ENCODE peak calls at places on chromosome 12, in four cellular contexts. One of them, this sample, is unnamed.

GRCh38 chr12:88628856-88629509 is 48.7 kb upstream of the KITLG start:
- DNase-seq in left lung: no peak
- DNase-seq in lower lobe of right lung: no peak
- DNase-seq in Panc1: no peak
- DNase-seq in this sample: no peak

GRCh38 chr12:88756917-88757316 is 176.6 kb upstream of the KITLG start:
- DNase-seq in lower lobe of right lung: no peak
- DNase-seq in left lung: no peak
- DNase-seq in Panc1: no peak
- DNase-seq in this sample: no peak

GRCh38 chr12:111076199-111076598 is 155.8 kb upstream of the MYL2 start:
- DNase-seq in lower lobe of right lung: no peak
- DNase-seq in Panc1: no peak
- DNase-seq in left lung: no peak
- DNase-seq in this sample: no peak

GRCh38 chr12:132602578-132603239 is 7.7 kb downstream of the LRCOL1 start:
- DNase-seq in left lung: no peak
- DNase-seq in lower lobe of right lung: peak
- DNase-seq in Panc1: no peak
- DNase-seq in this sample: no peak

GRCh38 chr12:50488801-50489200 is 16.0 kb upstream of the DIP2B start:
- DNase-seq in Panc1: no peak
- DNase-seq in lower lobe of right lung: no peak
- DNase-seq in left lung: no peak
- DNase-seq in this sample: no peak

GRCh38 chr12:130710001-130710732 is 5.9 kb downstream of the RIMBP2 start:
- DNase-seq in left lung: no peak
- DNase-seq in Panc1: no peak
- DNase-seq in lower lobe of right lung: no peak
- DNase-seq in this sample: no peak

GRCh38 chr12:78674311-78675085 is 190.1 kb upstream of the SYT1 start:
- DNase-seq in lower lobe of right lung: no peak
- DNase-seq in left lung: no peak
- DNase-seq in Panc1: no peak
- DNase-seq in this sample: peak

GRCh38 chr12:74412607-74413230 is 124.9 kb upstream of the ATXN7L3B start:
- DNase-seq in left lung: no peak
- DNase-seq in Panc1: no peak
- DNase-seq in lower lobe of right lung: no peak
- DNase-seq in this sample: peak

GRCh38 chr12:132162508-132163031 is 18.3 kb downstream of the NOC4L start:
- DNase-seq in lower lobe of right lung: peak
- DNase-seq in Panc1: no peak
- DNase-seq in left lung: no peak
- DNase-seq in this sample: peak

GRCh38 chr12:69059465-69060457 is 126.8 kb upstream of the CPM start:
- DNase-seq in lower lobe of right lung: no peak
- DNase-seq in Panc1: peak
- DNase-seq in left lung: no peak
- DNase-seq in this sample: peak

GRCh38 chr12:105933671-105934665 is 204.8 kb downstream of the NUAK1 start:
- DNase-seq in Panc1: no peak
- DNase-seq in lower lobe of right lung: no peak
- DNase-seq in left lung: no peak
- DNase-seq in this sample: peak

GRCh38 chr12:49187184-49187583 is 1.7 kb downstream of the TUBA1A start:
- DNase-seq in lower lobe of right lung: no peak
- DNase-seq in Panc1: no peak
- DNase-seq in left lung: no peak
- DNase-seq in this sample: peak

GRCh38 chr12:39319180-39319579 is 123.7 kb downstream of the KIF21A start:
- DNase-seq in left lung: no peak
- DNase-seq in Panc1: no peak
- DNase-seq in lower lobe of right lung: no peak
- DNase-seq in this sample: no peak

GRCh38 chr12:84356224-84356623 is 556.4 kb downstream of the SLC6A15 start:
- DNase-seq in lower lobe of right lung: no peak
- DNase-seq in Panc1: no peak
- DNase-seq in left lung: no peak
- DNase-seq in this sample: no peak

GRCh38 chr12:116287850-116288301 is 10.4 kb upstream of the MED13L start:
- DNase-seq in left lung: no peak
- DNase-seq in Panc1: no peak
- DNase-seq in lower lobe of right lung: no peak
- DNase-seq in this sample: no peak

GRCh38 chr12:54337854-54338650 is 13.1 kb downstream of the COPZ1 start:
- DNase-seq in Panc1: no peak
- DNase-seq in lower lobe of right lung: no peak
- DNase-seq in left lung: no peak
- DNase-seq in this sample: peak

GRCh38 chr12:5177096-5177495 is 133.4 kb downstream of the KCNA5 start:
- DNase-seq in left lung: no peak
- DNase-seq in Panc1: no peak
- DNase-seq in lower lobe of right lung: no peak
- DNase-seq in this sample: no peak

GRCh38 chr12:47885566-47885965 is 19.2 kb downstream of the VDR start:
- DNase-seq in lower lobe of right lung: no peak
- DNase-seq in Panc1: no peak
- DNase-seq in left lung: no peak
- DNase-seq in this sample: peak

GRCh38 chr12:59708059-59708458 is 112.2 kb downstream of the SLC16A7 start:
- DNase-seq in left lung: no peak
- DNase-seq in lower lobe of right lung: no peak
- DNase-seq in Panc1: no peak
- DNase-seq in this sample: peak

GRCh38 chr12:95197636-95198035 is 19.6 kb downstream of the FGD6 start:
- DNase-seq in lower lobe of right lung: no peak
- DNase-seq in left lung: no peak
- DNase-seq in Panc1: no peak
- DNase-seq in this sample: no peak

GRCh38 chr12:54989829-54990228 is 5.3 kb upstream of the TESPA1 start:
- DNase-seq in lower lobe of right lung: no peak
- DNase-seq in Panc1: no peak
- DNase-seq in left lung: no peak
- DNase-seq in this sample: no peak

GRCh38 chr12:123085730-123086487 is 65.0 kb downstream of the PITPNM2 start:
- DNase-seq in left lung: peak
- DNase-seq in Panc1: no peak
- DNase-seq in lower lobe of right lung: no peak
- DNase-seq in this sample: peak

GRCh38 chr12:3078086-3078820 is 1.1 kb downstream of the TSPAN9 start:
- DNase-seq in lower lobe of right lung: no peak
- DNase-seq in left lung: no peak
- DNase-seq in Panc1: no peak
- DNase-seq in this sample: no peak

GRCh38 chr12:6550294-6551062 is 5.4 kb downstream of the IFFO1 start:
- DNase-seq in lower lobe of right lung: peak
- DNase-seq in left lung: peak
- DNase-seq in Panc1: no peak
- DNase-seq in this sample: no peak

GRCh38 chr12:94427520-94428381 is 31.9 kb downstream of the CEP83 start:
- DNase-seq in Panc1: no peak
- DNase-seq in lower lobe of right lung: no peak
- DNase-seq in left lung: peak
- DNase-seq in this sample: peak

DNA sequence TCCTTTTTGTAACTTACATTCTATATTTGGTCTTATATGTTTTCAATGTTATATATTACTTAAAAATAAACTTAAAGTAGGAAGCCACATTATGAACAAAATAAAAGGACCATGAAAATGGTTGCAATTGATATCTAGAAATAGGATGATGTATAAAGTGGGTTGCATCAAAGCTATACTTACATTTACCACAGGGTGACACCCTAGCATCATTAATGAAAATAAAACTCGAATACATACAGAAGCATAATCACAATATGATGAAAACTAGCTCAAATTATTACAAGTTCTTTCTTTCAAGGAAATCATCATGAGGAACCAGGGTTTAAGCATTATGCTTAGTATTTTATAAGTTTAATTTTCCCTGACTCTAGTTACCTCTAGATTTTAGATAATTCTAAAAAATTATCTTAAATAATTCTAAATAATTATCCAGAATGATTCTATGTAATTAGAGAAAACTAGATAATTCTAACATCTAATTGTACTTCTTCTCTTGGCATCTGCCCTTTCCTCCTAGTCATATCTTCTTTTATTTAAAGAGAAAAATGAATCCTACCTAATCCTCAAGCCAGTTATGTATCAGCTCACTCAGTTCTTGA is 31.2 kb downstream of the TAS2R7 start:
- DNase-seq in left lung: no peak
- DNase-seq in lower lobe of right lung: no peak
- DNase-seq in Panc1: peak
- DNase-seq in this sample: peak
- TF ChIP-seq CTCF in left lung: peak
- TF ChIP-seq CTCF in lower lobe of right lung: peak
- TF ChIP-seq CTCF in Panc1: peak
- TF ChIP-seq CTCF in this sample: peak

DNA sequence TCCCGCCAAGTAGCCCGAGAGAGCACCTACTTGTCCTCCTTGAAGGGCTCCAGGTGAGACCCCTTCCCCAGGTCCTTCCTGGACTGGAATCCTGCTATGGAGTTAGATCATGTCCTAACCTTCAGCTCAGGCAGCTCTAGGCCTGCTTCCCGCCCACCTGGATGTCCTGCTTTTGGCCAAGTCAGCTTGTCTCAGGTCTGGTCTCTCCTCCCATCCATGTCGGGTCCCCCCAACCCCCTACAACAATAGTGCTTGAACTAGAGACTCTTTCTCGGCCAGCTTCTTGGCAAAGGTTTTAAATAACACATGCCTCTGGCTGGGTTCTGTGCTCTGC is 3.6 kb downstream of the NAB2 start:
- DNase-seq in Panc1: no peak
- DNase-seq in left lung: no peak
- DNase-seq in lower lobe of right lung: no peak
- DNase-seq in this sample: no peak
- H3K4me3 ChIP-seq in Panc1: no peak
- H3K4me3 ChIP-seq in left lung: no peak
- H3K4me3 ChIP-seq in lower lobe of right lung: no peak
- H3K4me3 ChIP-seq in this sample: no peak

GRCh38 chr12:87344699-87345098 is 684.5 kb downstream of the C12orf50 start:
- DNase-seq in lower lobe of right lung: no peak
- DNase-seq in Panc1: no peak
- DNase-seq in left lung: no peak
- DNase-seq in this sample: no peak
- TF ChIP-seq CTCF in lower lobe of right lung: no peak
- TF ChIP-seq CTCF in Panc1: peak
- TF ChIP-seq CTCF in left lung: no peak
- TF ChIP-seq CTCF in this sample: peak

GRCh38 chr12:124533456-124533855 is 34.0 kb downstream of the NCOR2 start:
- DNase-seq in Panc1: no peak
- DNase-seq in lower lobe of right lung: no peak
- DNase-seq in left lung: no peak
- DNase-seq in this sample: no peak
- H3K4me3 ChIP-seq in Panc1: no peak
- H3K4me3 ChIP-seq in lower lobe of right lung: no peak
- H3K4me3 ChIP-seq in left lung: no peak
- H3K4me3 ChIP-seq in this sample: no peak